ENCODE peak calls at places on chromosomes 11 and 22, in nine cellular contexts. One of them, this sample, is unnamed.

GRCh38 chr11:19698493-19699292 is 13.9 kb upstream of the NAV2 start:
- DNase-seq in stomach: no peak
- DNase-seq in Peyer's patch: no peak
- DNase-seq in tibial nerve: no peak
- DNase-seq in prostate gland: no peak
- DNase-seq in heart left ventricle: peak; percentile 79
- DNase-seq in IMR-90: peak; percentile 77
- DNase-seq in lower leg skin: peak; percentile 86
- DNase-seq in sigmoid colon: peak; percentile 89
- DNase-seq in this sample: no peak

GRCh38 chr11:130737866-130738431 is 178.3 kb downstream of the SNX19 start:
- DNase-seq in stomach: peak; percentile 43
- DNase-seq in Peyer's patch: peak; percentile 81
- DNase-seq in tibial nerve: no peak
- DNase-seq in prostate gland: no peak
- DNase-seq in heart left ventricle: peak; percentile 86
- DNase-seq in IMR-90: peak; percentile 89
- DNase-seq in lower leg skin: no peak
- DNase-seq in sigmoid colon: peak; percentile 58
- DNase-seq in this sample: no peak

GRCh38 chr22:48892571-48893287 is 934.9 kb downstream of the BRD1 start:
- DNase-seq in stomach: no peak
- DNase-seq in Peyer's patch: no peak
- DNase-seq in tibial nerve: no peak
- DNase-seq in prostate gland: no peak
- DNase-seq in heart left ventricle: no peak
- DNase-seq in IMR-90: no peak
- DNase-seq in lower leg skin: no peak
- DNase-seq in sigmoid colon: no peak
- DNase-seq in this sample: no peak

GRCh38 chr11:6326303-6326702 is 6.0 kb upstream of the CAVIN3 start:
- DNase-seq in stomach: no peak
- DNase-seq in Peyer's patch: no peak
- DNase-seq in tibial nerve: no peak
- DNase-seq in prostate gland: no peak
- DNase-seq in heart left ventricle: no peak
- DNase-seq in IMR-90: no peak
- DNase-seq in lower leg skin: no peak
- DNase-seq in sigmoid colon: no peak
- DNase-seq in this sample: no peak

GRCh38 chr11:46238078-46238966 is 39.1 kb upstream of the CREB3L1 start:
- DNase-seq in stomach: peak; percentile 74
- DNase-seq in Peyer's patch: peak; percentile 78
- DNase-seq in tibial nerve: peak; percentile 22
- DNase-seq in prostate gland: peak; percentile 14
- DNase-seq in heart left ventricle: peak; percentile 81
- DNase-seq in IMR-90: peak; percentile 63
- DNase-seq in lower leg skin: peak; percentile 40
- DNase-seq in sigmoid colon: peak; percentile 89
- DNase-seq in this sample: no peak

GRCh38 chr11:50278756-50279155 is 246.1 kb downstream of the OR4C45 start:
- DNase-seq in stomach: no peak
- DNase-seq in Peyer's patch: no peak
- DNase-seq in tibial nerve: no peak
- DNase-seq in prostate gland: no peak
- DNase-seq in heart left ventricle: no peak
- DNase-seq in IMR-90: no peak
- DNase-seq in lower leg skin: no peak
- DNase-seq in sigmoid colon: no peak
- DNase-seq in this sample: no peak

GRCh38 chr11:45859661-45860140 is 12.4 kb downstream of the CRY2 start:
- DNase-seq in stomach: peak; percentile 95
- DNase-seq in Peyer's patch: peak; percentile 92
- DNase-seq in tibial nerve: peak; percentile 83
- DNase-seq in prostate gland: peak; percentile 93
- DNase-seq in heart left ventricle: peak; percentile 96
- DNase-seq in IMR-90: peak; percentile 99
- DNase-seq in lower leg skin: peak; percentile 90
- DNase-seq in sigmoid colon: peak; percentile 99
- DNase-seq in this sample: peak; percentile 88

GRCh38 chr11:16924826-16925494 is 89.3 kb downstream of the PLEKHA7 start:
- DNase-seq in stomach: peak; percentile 86
- DNase-seq in Peyer's patch: peak; percentile 89
- DNase-seq in tibial nerve: no peak
- DNase-seq in prostate gland: peak; percentile 79
- DNase-seq in heart left ventricle: peak; percentile 62
- DNase-seq in IMR-90: no peak
- DNase-seq in lower leg skin: peak; percentile 34
- DNase-seq in sigmoid colon: peak; percentile 74
- DNase-seq in this sample: peak; percentile 84

DNA sequence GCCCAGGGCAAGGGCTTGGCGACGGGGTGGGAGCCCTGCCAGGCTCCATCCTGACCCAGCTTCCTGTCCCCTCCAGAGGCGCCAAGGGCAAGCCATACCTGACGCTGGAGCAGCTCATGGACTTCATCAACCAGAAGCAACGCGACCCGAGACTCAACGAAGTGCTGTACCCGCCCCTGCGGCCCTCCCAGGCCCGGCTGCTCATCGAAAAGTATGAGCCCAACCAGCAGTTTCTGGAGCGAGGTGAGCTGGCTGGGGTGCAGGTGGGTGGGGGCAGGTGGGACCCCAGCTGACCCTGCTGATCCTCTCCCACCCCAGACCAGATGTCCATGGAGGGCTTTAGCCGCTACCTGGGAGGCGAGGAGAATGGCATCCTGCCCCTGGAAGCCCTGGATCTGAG is 5.0 kb downstream of the PLCB3 start:
- DNase-seq in stomach: no peak
- DNase-seq in Peyer's patch: no peak
- DNase-seq in tibial nerve: no peak
- DNase-seq in prostate gland: no peak
- DNase-seq in heart left ventricle: no peak
- DNase-seq in IMR-90: no peak
- DNase-seq in lower leg skin: no peak
- DNase-seq in sigmoid colon: no peak
- DNase-seq in this sample: no peak
- TF ChIP-seq POLR2A in stomach: no peak
- TF ChIP-seq POLR2A in Peyer's patch: no peak
- TF ChIP-seq POLR2A in tibial nerve: no peak
- TF ChIP-seq POLR2A in prostate gland: no peak
- TF ChIP-seq POLR2A in heart left ventricle: no peak
- TF ChIP-seq POLR2A in IMR-90: no peak
- TF ChIP-seq POLR2A in lower leg skin: no peak
- TF ChIP-seq POLR2A in sigmoid colon: no peak
- TF ChIP-seq POLR2A in this sample: no peak

DNA sequence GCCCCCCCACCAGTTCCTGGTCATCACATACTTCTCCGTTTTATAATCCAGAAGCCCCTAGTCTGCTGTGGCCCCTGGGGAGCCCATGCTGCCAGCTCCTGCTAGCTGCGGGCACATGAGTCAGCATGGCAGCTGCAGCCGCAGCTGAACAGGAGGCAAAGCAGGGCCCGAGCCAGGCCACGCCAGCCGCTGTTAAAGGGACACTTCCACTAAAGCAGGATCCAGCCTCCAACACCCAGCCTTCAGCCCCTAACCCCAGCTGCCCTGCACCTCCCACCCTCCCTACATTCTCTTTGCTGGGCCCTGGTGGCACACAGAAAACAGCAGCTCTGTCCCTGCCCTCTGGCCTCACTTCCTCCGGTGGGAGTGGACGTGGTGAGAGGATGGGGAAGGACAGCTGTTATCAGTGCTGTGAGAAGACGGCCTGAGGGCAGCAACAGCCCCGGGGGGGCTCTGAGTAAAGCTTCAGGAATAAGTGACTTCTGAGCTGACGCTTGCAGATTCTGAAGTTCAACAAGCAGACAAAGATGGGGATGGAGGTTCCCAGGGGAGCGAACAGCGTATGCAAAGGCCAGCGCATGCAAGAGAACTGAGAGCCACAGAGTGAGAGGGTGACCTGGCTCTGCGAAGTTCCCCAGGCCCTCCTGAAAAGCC is 688 bp upstream of the LRRC74B start:
- DNase-seq in stomach: no peak
- DNase-seq in Peyer's patch: no peak
- DNase-seq in tibial nerve: no peak
- DNase-seq in prostate gland: no peak
- DNase-seq in heart left ventricle: peak; percentile 48
- DNase-seq in IMR-90: peak; percentile 65
- DNase-seq in lower leg skin: no peak
- DNase-seq in sigmoid colon: no peak
- DNase-seq in this sample: peak; percentile 31
- TF ChIP-seq POLR2A in stomach: no peak
- TF ChIP-seq POLR2A in Peyer's patch: no peak
- TF ChIP-seq POLR2A in tibial nerve: no peak
- TF ChIP-seq POLR2A in prostate gland: no peak
- TF ChIP-seq POLR2A in heart left ventricle: no peak
- TF ChIP-seq POLR2A in IMR-90: no peak
- TF ChIP-seq POLR2A in lower leg skin: no peak
- TF ChIP-seq POLR2A in sigmoid colon: no peak
- TF ChIP-seq POLR2A in this sample: peak; percentile 18

GRCh38 chr11:1288426-1289151 is 20.8 kb downstream of the TOLLIP start:
- DNase-seq in stomach: no peak
- DNase-seq in Peyer's patch: no peak
- DNase-seq in tibial nerve: no peak
- DNase-seq in prostate gland: no peak
- DNase-seq in heart left ventricle: peak; percentile 19
- DNase-seq in IMR-90: no peak
- DNase-seq in lower leg skin: no peak
- DNase-seq in sigmoid colon: no peak
- DNase-seq in this sample: no peak
- TF ChIP-seq POLR2A in stomach: no peak
- TF ChIP-seq POLR2A in Peyer's patch: no peak
- TF ChIP-seq POLR2A in tibial nerve: no peak
- TF ChIP-seq POLR2A in prostate gland: no peak
- TF ChIP-seq POLR2A in heart left ventricle: no peak
- TF ChIP-seq POLR2A in IMR-90: no peak
- TF ChIP-seq POLR2A in lower leg skin: no peak
- TF ChIP-seq POLR2A in sigmoid colon: no peak
- TF ChIP-seq POLR2A in this sample: no peak

GRCh38 chr22:30230787-30231461 is 15.6 kb downstream of the LIF start:
- DNase-seq in stomach: no peak
- DNase-seq in Peyer's patch: no peak
- DNase-seq in tibial nerve: no peak
- DNase-seq in prostate gland: no peak
- DNase-seq in heart left ventricle: no peak
- DNase-seq in IMR-90: no peak
- DNase-seq in lower leg skin: no peak
- DNase-seq in sigmoid colon: no peak
- DNase-seq in this sample: no peak
- TF ChIP-seq POLR2A in stomach: no peak
- TF ChIP-seq POLR2A in Peyer's patch: no peak
- TF ChIP-seq POLR2A in tibial nerve: no peak
- TF ChIP-seq POLR2A in prostate gland: no peak
- TF ChIP-seq POLR2A in heart left ventricle: no peak
- TF ChIP-seq POLR2A in IMR-90: no peak
- TF ChIP-seq POLR2A in lower leg skin: no peak
- TF ChIP-seq POLR2A in sigmoid colon: no peak
- TF ChIP-seq POLR2A in this sample: no peak

GRCh38 chr11:18368236-18368635 is 26.1 kb upstream of the LDHA start:
- DNase-seq in stomach: no peak
- DNase-seq in Peyer's patch: no peak
- DNase-seq in tibial nerve: no peak
- DNase-seq in prostate gland: no peak
- DNase-seq in heart left ventricle: no peak
- DNase-seq in IMR-90: peak; percentile 69
- DNase-seq in lower leg skin: no peak
- DNase-seq in sigmoid colon: no peak
- DNase-seq in this sample: peak; percentile 30

GRCh38 chr11:18367431-18367830 is 26.9 kb upstream of the LDHA start:
- DNase-seq in stomach: no peak
- DNase-seq in Peyer's patch: no peak
- DNase-seq in tibial nerve: no peak
- DNase-seq in prostate gland: no peak
- DNase-seq in heart left ventricle: no peak
- DNase-seq in IMR-90: peak; percentile 12
- DNase-seq in lower leg skin: no peak
- DNase-seq in sigmoid colon: no peak
- DNase-seq in this sample: no peak

GRCh38 chr11:18371279-18371678 is 23.1 kb upstream of the LDHA start:
- DNase-seq in stomach: no peak
- DNase-seq in Peyer's patch: peak; percentile 63
- DNase-seq in tibial nerve: no peak
- DNase-seq in prostate gland: no peak
- DNase-seq in heart left ventricle: no peak
- DNase-seq in IMR-90: no peak
- DNase-seq in lower leg skin: no peak
- DNase-seq in sigmoid colon: no peak
- DNase-seq in this sample: no peak

GRCh38 chr11:18372187-18372586 is 22.2 kb upstream of the LDHA start:
- DNase-seq in stomach: no peak
- DNase-seq in Peyer's patch: no peak
- DNase-seq in tibial nerve: no peak
- DNase-seq in prostate gland: no peak
- DNase-seq in heart left ventricle: no peak
- DNase-seq in IMR-90: no peak
- DNase-seq in lower leg skin: no peak
- DNase-seq in sigmoid colon: no peak
- DNase-seq in this sample: no peak

GRCh38 chr11:18369398-18369797 is 25.0 kb upstream of the LDHA start:
- DNase-seq in stomach: no peak
- DNase-seq in Peyer's patch: no peak
- DNase-seq in tibial nerve: no peak
- DNase-seq in prostate gland: no peak
- DNase-seq in heart left ventricle: no peak
- DNase-seq in IMR-90: no peak
- DNase-seq in lower leg skin: no peak
- DNase-seq in sigmoid colon: no peak
- DNase-seq in this sample: no peak
- TF ChIP-seq POLR2A in stomach: no peak
- TF ChIP-seq POLR2A in Peyer's patch: no peak
- TF ChIP-seq POLR2A in tibial nerve: no peak
- TF ChIP-seq POLR2A in prostate gland: no peak
- TF ChIP-seq POLR2A in heart left ventricle: no peak
- TF ChIP-seq POLR2A in IMR-90: no peak
- TF ChIP-seq POLR2A in lower leg skin: no peak
- TF ChIP-seq POLR2A in sigmoid colon: no peak
- TF ChIP-seq POLR2A in this sample: no peak

This sample was measured in H54.